ENCODE peak calls at places on chromosomes 16 and 17, in seven cellular contexts. T is NCI-H774, D is GM03348, L is left cardiac atrium, V is skeletal muscle cell, U is cardiac fibroblast, E is progenitor cell of endocrine pancreas. O is an unnamed sample.

GRCh38 chr16:63921737-63922136 is 1200.1 kb downstream of the CDH11 start:
- DNase-seq in D (peak), T (no peak), U (no peak), L (no peak), V (no peak), E (no peak), O (no peak)

GRCh38 chr17:55484575-55484974 is 26.7 kb downstream of the SMIM36 start:
- DNase-seq in L (no peak), D (no peak), V (no peak), E (no peak), T (no peak), U (no peak), O (no peak)

GRCh38 chr17:2723997-2724782 is 12.6 kb upstream of the CLUH start:
- DNase-seq in V (no peak), U (no peak), L (peak), E (no peak), T (no peak), D (no peak), O (no peak)

GRCh38 chr17:50470451-50470850 is 1.8 kb upstream of the CHAD start:
- DNase-seq in V (no peak), L (no peak), D (no peak), U (no peak), E (no peak), T (no peak), O (no peak)

GRCh38 chr17:57481901-57482300 is 225.6 kb downstream of the MSI2 start:
- DNase-seq in D (peak), E (no peak), T (no peak), V (peak), U (peak), L (no peak), O (peak)

GRCh38 chr16:73601911-73602310 is 554.0 kb upstream of the ZFHX3 start:
- DNase-seq in T (no peak), L (no peak), U (no peak), D (no peak), V (no peak), E (no peak), O (no peak)

GRCh38 chr16:85752511-85753420 is 1.9 kb upstream of the C16orf74 start:
- DNase-seq in V (no peak), E (no peak), T (no peak), D (no peak), L (no peak), U (peak), O (peak)

GRCh38 chr17:39699818-39700147 is at the start of gene ERBB2:
- DNase-seq in E (peak), U (peak), V (peak), D (peak), L (peak), T (no peak), O (peak)

GRCh38 chr16:710500-711075 is 4.3 kb upstream of the METRN start:
- DNase-seq in L (no peak), U (no peak), D (no peak), E (no peak), V (no peak), T (no peak), O (no peak)

GRCh38 chr17:44965491-44966234 is 2.4 kb downstream of the C1QL1 start:
- DNase-seq in V (no peak), E (no peak), D (no peak), T (no peak), U (no peak), L (no peak), O (no peak)

GRCh38 chr17:14289162-14289561 is 11.7 kb upstream of the HS3ST3B1 start:
- DNase-seq in V (no peak), E (no peak), T (no peak), L (no peak), U (no peak), D (no peak), O (no peak)

O was measured in IMR-90.